ENCODE peak calls at places on chromosome 19, in ten cellular contexts. S is fibroblast of the aortic adventitia, G is D721Med, A is transverse colon, H is K562, C is hypothalamus, K is NCI-H2227 treated with DMSO at 0.1 percent for 48 hours, P is T-helper 17 cell, W is lung, O is neural crest cell. D is an unnamed sample.

GRCh38 chr19:23908165-23908564 is 6.5 kb upstream of the ZNF726 start:
- DNase-seq in S (no peak), G (no peak), A (no peak), H (no peak), C (no peak), K (no peak), P (no peak), W (no peak), O (no peak), D (no peak)

GRCh38 chr19:5075603-5076002 is 106.7 kb downstream of the KDM4B start:
- DNase-seq in S (no peak), G (no peak), A (no peak), H (no peak), C (no peak), K (no peak), P (no peak), W (no peak), O (no peak), D (no peak)

GRCh38 chr19:45913874-45914830 is at the start of gene NANOS2:
- DNase-seq in S (peak), G (no peak), A (no peak), H (peak), C (no peak), K (no peak), P (no peak), W (no peak), O (peak), D (no peak)

GRCh38 chr19:6239401-6239844 is 40.4 kb downstream of the MLLT1 start:
- DNase-seq in S (peak), G (no peak), A (no peak), H (peak), C (no peak), K (no peak), P (no peak), W (no peak), O (no peak), D (no peak)

GRCh38 chr19:18967358-18968146 is 26.5 kb upstream of the HOMER3 start:
- DNase-seq in S (peak), G (no peak), A (peak), H (no peak), C (no peak), K (no peak), P (no peak), W (peak), O (no peak), D (no peak)

GRCh38 chr19:13537454-13537853 is 31.2 kb upstream of the CACNA1A start:
- DNase-seq in S (no peak), G (no peak), A (no peak), H (peak), C (no peak), K (peak), P (no peak), W (no peak), O (no peak), D (no peak)

GRCh38 chr19:18062043-18062442 is 24.7 kb downstream of the IL12RB1 start:
- DNase-seq in S (no peak), G (no peak), A (no peak), H (no peak), C (peak), K (no peak), P (no peak), W (no peak), O (no peak), D (no peak)

GRCh38 chr19:15280915-15281683 is 48.9 kb upstream of the EPHX3 start:
- DNase-seq in S (peak), G (no peak), A (peak), H (peak), C (peak), K (peak), P (no peak), W (peak), O (no peak), D (no peak)

GRCh38 chr19:16025108-16026101 is 50.9 kb upstream of the TPM4 start:
- DNase-seq in S (peak), G (no peak), A (peak), H (peak), C (no peak), K (no peak), P (no peak), W (no peak), O (no peak), D (peak)

GRCh38 chr19:39645800-39646411 is 9.8 kb upstream of the LGALS16 start:
- DNase-seq in S (peak), G (no peak), A (no peak), H (peak), C (no peak), K (no peak), P (no peak), W (no peak), O (peak), D (no peak)

GRCh38 chr19:27966390-27966816 is 1246.5 kb downstream of the UQCRFS1 start:
- DNase-seq in S (peak), G (no peak), A (no peak), H (no peak), C (no peak), K (peak), P (no peak), W (no peak), O (no peak), D (no peak)

GRCh38 chr19:18322318-18322758 is 538 bp downstream of the LSM4 start:
- DNase-seq in S (peak), G (no peak), A (peak), H (peak), C (no peak), K (peak), P (no peak), W (peak), O (peak), D (no peak)

GRCh38 chr19:41753936-41754529 is 1.3 kb upstream of the CEACAM6 start:
- DNase-seq in S (peak), G (no peak), A (peak), H (peak), C (no peak), K (peak), P (peak), W (peak), O (peak), D (no peak)

GRCh38 chr19:17333611-17334413 is 843 bp downstream of the ANO8 start:
- DNase-seq in S (peak), G (no peak), A (peak), H (peak), C (peak), K (no peak), P (no peak), W (peak), O (no peak), D (peak)